ENCODE peak calls at places on chromosomes 3 and 15, in four cellular contexts. One of them, this sample, is unnamed.

GRCh38 chr15:36882487-36883108 is 217.8 kb downstream of the MEIS2 start:
- DNase-seq in WTC11: no peak
- DNase-seq in foreskin fibroblast: no peak
- DNase-seq in bronchial epithelial cell: peak
- DNase-seq in this sample: peak

GRCh38 chr15:99424978-99425665 is 140.7 kb upstream of the MEF2A start:
- DNase-seq in foreskin fibroblast: peak
- DNase-seq in bronchial epithelial cell: peak
- DNase-seq in WTC11: no peak
- DNase-seq in this sample: peak

GRCh38 chr3:25592510-25592968 is 72.2 kb downstream of the TOP2B start:
- DNase-seq in foreskin fibroblast: peak
- DNase-seq in WTC11: peak
- DNase-seq in bronchial epithelial cell: peak
- DNase-seq in this sample: peak

GRCh38 chr3:56801597-56802410 is at the start of gene ARHGEF3:
- DNase-seq in bronchial epithelial cell: peak
- DNase-seq in foreskin fibroblast: peak
- DNase-seq in WTC11: peak
- DNase-seq in this sample: peak

GRCh38 chr15:82731527-82731926 is 21.9 kb upstream of the AP3B2 start:
- DNase-seq in WTC11: no peak
- DNase-seq in bronchial epithelial cell: no peak
- DNase-seq in foreskin fibroblast: no peak
- DNase-seq in this sample: no peak

GRCh38 chr3:63909431-63909830 is 2.8 kb downstream of the SCAANT1 start:
- DNase-seq in foreskin fibroblast: no peak
- DNase-seq in WTC11: no peak
- DNase-seq in bronchial epithelial cell: no peak
- DNase-seq in this sample: no peak

GRCh38 chr15:71708052-71708432 is 102.3 kb upstream of the NR2E3 start:
- DNase-seq in bronchial epithelial cell: no peak
- DNase-seq in WTC11: no peak
- DNase-seq in foreskin fibroblast: no peak
- DNase-seq in this sample: no peak

GRCh38 chr15:98063311-98063710 is 102.8 kb downstream of the ARRDC4 start:
- DNase-seq in WTC11: no peak
- DNase-seq in foreskin fibroblast: no peak
- DNase-seq in bronchial epithelial cell: no peak
- DNase-seq in this sample: no peak

GRCh38 chr3:9500108-9501050 is 53.2 kb downstream of the LHFPL4 start:
- DNase-seq in foreskin fibroblast: peak
- DNase-seq in WTC11: peak
- DNase-seq in bronchial epithelial cell: peak
- DNase-seq in this sample: peak

GRCh38 chr15:101123222-101123910 is 128.5 kb downstream of the CHSY1 start:
- DNase-seq in bronchial epithelial cell: no peak
- DNase-seq in WTC11: no peak
- DNase-seq in foreskin fibroblast: peak
- DNase-seq in this sample: no peak

GRCh38 chr3:17151598-17152373 is 267.0 kb downstream of the PLCL2 start:
- DNase-seq in foreskin fibroblast: no peak
- DNase-seq in bronchial epithelial cell: no peak
- DNase-seq in WTC11: no peak
- DNase-seq in this sample: no peak

GRCh38 chr3:192802957-192803899 is 75.9 kb upstream of the FGF12 start:
- DNase-seq in bronchial epithelial cell: peak
- DNase-seq in WTC11: no peak
- DNase-seq in foreskin fibroblast: no peak
- DNase-seq in this sample: peak

GRCh38 chr3:4719011-4719649 is 226.0 kb downstream of the ITPR1 start:
- DNase-seq in bronchial epithelial cell: no peak
- DNase-seq in foreskin fibroblast: no peak
- DNase-seq in WTC11: no peak
- DNase-seq in this sample: no peak

GRCh38 chr3:134527037-134527436 is 41.2 kb downstream of the CEP63 start:
- DNase-seq in WTC11: peak
- DNase-seq in foreskin fibroblast: no peak
- DNase-seq in bronchial epithelial cell: peak
- DNase-seq in this sample: peak

GRCh38 chr3:61907210-61907609 is 345.8 kb downstream of the PTPRG start:
- DNase-seq in bronchial epithelial cell: no peak
- DNase-seq in foreskin fibroblast: no peak
- DNase-seq in WTC11: no peak
- DNase-seq in this sample: no peak

GRCh38 chr15:84108725-84109124 is 126.8 kb upstream of the GOLGA6L4 start:
- DNase-seq in bronchial epithelial cell: peak
- DNase-seq in foreskin fibroblast: no peak
- DNase-seq in WTC11: no peak
- DNase-seq in this sample: peak

GRCh38 chr3:154844863-154845262 is 235.3 kb upstream of the MME start:
- DNase-seq in WTC11: no peak
- DNase-seq in bronchial epithelial cell: no peak
- DNase-seq in foreskin fibroblast: no peak
- DNase-seq in this sample: no peak

GRCh38 chr3:69005071-69005816 is 8.2 kb downstream of the EOGT start:
- DNase-seq in foreskin fibroblast: no peak
- DNase-seq in bronchial epithelial cell: no peak
- DNase-seq in WTC11: no peak
- DNase-seq in this sample: peak

GRCh38 chr3:10952525-10952924 is 40.0 kb upstream of the SLC6A1 start:
- DNase-seq in WTC11: no peak
- DNase-seq in foreskin fibroblast: no peak
- DNase-seq in bronchial epithelial cell: no peak
- DNase-seq in this sample: no peak

GRCh38 chr3:10948326-10948725 is 44.2 kb upstream of the SLC6A1 start:
- DNase-seq in bronchial epithelial cell: no peak
- DNase-seq in foreskin fibroblast: no peak
- DNase-seq in WTC11: no peak
- DNase-seq in this sample: no peak

GRCh38 chr3:10950476-10951294 is 41.9 kb upstream of the SLC6A1 start:
- DNase-seq in WTC11: peak
- DNase-seq in bronchial epithelial cell: peak
- DNase-seq in foreskin fibroblast: peak
- DNase-seq in this sample: peak

GRCh38 chr3:10949197-10949596 is 43.4 kb upstream of the SLC6A1 start:
- DNase-seq in foreskin fibroblast: no peak
- DNase-seq in bronchial epithelial cell: no peak
- DNase-seq in WTC11: no peak
- DNase-seq in this sample: no peak

GRCh38 chr3:10951295-10951926 is 41.1 kb upstream of the SLC6A1 start:
- DNase-seq in bronchial epithelial cell: no peak
- DNase-seq in WTC11: no peak
- DNase-seq in foreskin fibroblast: no peak
- DNase-seq in this sample: no peak
- TF ChIP-seq CTCF in bronchial epithelial cell: no peak
- TF ChIP-seq CTCF in WTC11: no peak
- TF ChIP-seq CTCF in foreskin fibroblast: no peak
- TF ChIP-seq CTCF in this sample: no peak

DNA sequence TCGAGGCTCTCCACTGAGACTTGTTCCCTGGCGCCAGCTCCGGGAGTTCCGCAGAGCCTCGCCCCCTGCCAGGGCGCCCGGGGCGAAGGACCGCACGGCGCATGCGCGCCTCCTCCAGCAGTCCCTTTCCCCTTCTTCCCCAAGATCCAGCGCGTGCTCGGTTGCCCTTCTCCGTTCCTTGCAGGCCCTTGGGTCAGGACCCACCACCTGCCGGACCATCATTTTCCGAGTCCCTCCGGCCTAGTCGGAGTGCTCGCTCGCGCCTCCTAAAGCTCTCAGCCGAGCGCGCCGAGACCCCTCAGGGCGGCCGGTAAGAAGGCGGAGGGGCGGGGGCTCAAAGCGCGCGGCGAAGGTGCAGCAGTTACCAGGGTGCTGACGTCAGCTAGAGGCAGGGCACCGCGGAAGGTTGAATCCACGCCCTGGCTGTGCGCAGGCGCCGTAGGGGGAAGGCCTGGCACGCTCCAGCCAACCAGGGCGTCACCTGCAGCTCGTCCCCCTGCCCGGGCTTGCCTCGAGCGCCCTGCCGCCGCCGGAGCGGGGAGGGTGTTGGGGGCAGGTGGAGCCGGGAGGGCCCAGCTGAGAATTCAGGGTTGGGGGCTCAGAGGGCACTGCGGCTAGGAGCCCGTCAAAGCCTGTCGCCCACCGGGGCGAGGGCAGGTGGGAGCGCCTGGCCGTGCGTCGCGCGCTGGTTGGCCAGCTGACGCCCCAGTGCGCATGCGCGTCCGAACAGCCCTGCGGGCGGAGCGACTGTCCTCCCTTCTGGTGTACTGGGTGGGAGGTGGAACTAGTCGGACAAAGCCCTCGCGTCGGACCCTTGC is at the start of gene TCAIM:
- DNase-seq in WTC11: peak
- DNase-seq in bronchial epithelial cell: peak
- DNase-seq in foreskin fibroblast: peak
- DNase-seq in this sample: peak
- TF ChIP-seq CTCF in WTC11: no peak
- TF ChIP-seq CTCF in bronchial epithelial cell: no peak
- TF ChIP-seq CTCF in foreskin fibroblast: no peak
- TF ChIP-seq CTCF in this sample: no peak

DNA sequence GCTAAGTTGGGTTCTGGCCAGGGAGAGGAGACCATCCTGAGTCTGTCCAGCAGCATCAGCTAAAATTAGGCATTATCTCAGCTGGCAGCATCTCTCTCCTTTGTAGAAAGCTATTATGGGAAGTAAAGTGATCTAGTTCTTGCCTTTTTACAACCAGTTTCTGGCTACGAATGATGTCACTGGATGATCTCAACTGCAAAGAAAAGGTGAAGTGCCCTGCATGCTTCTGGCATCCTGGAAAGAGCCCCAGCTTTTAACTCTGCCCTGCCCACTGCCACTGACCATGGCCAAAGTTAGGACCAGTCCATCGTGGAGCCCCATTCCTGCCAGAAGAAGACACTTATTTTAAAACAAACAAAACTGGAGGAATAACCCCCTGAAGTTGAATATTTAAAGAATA is 37.1 kb upstream of the IL12A start:
- DNase-seq in WTC11: no peak
- DNase-seq in bronchial epithelial cell: no peak
- DNase-seq in foreskin fibroblast: no peak
- DNase-seq in this sample: no peak
- TF ChIP-seq CTCF in WTC11: no peak
- TF ChIP-seq CTCF in bronchial epithelial cell: no peak
- TF ChIP-seq CTCF in foreskin fibroblast: no peak
- TF ChIP-seq CTCF in this sample: no peak

DNA sequence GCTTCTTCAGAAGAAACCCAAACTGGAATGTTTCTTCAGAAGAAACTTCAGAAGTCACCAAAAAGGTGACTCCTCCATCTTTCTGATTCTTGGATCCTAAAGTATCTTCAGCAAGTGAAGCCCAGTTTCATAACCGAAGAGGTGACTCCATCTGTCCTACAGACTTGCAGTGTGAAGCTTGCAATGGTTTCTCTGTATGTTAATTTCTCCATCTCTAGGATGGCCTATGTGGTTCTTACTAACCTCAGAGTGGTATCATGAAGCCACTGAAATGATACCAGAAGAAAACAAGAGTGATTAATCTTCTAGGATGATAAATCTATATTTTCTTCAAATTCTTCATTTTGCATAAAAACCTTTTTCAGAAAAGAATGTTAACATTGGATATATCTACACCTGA is 495 bp upstream of the AQP9 start:
- DNase-seq in WTC11: no peak
- DNase-seq in foreskin fibroblast: no peak
- DNase-seq in bronchial epithelial cell: no peak
- DNase-seq in this sample: no peak
- TF ChIP-seq CTCF in WTC11: no peak
- TF ChIP-seq CTCF in foreskin fibroblast: no peak
- TF ChIP-seq CTCF in bronchial epithelial cell: no peak
- TF ChIP-seq CTCF in this sample: no peak